ENCODE peak calls at places on chromosomes 2 and 18, in seven cellular contexts. I, C, T, A, K, V and H are unnamed samples.

GRCh38 chr2:199940373-199940772 is 14.9 kb downstream of the TYW5 start:
- DNase-seq in I (peak), C (no peak), T (peak), A (peak), K (no peak), V (no peak), H (peak)

GRCh38 chr2:7878786-7879515 is 802.9 kb upstream of the ID2 start:
- DNase-seq in I (no peak), C (peak), T (no peak), A (no peak), K (no peak), V (no peak), H (no peak)

GRCh38 chr2:28310107-28310506 is 82.6 kb upstream of the FOSL2 start:
- DNase-seq in I (no peak), C (no peak), T (peak), A (no peak), K (no peak), V (no peak), H (no peak)

GRCh38 chr18:8264861-8265411 is 344.3 kb upstream of the RAB12 start:
- DNase-seq in I (no peak), C (no peak), T (peak), A (peak), K (no peak), V (no peak), H (no peak)

GRCh38 chr2:221042926-221043325 is 529.2 kb downstream of the EPHA4 start:
- DNase-seq in I (no peak), C (no peak), T (no peak), A (no peak), K (no peak), V (no peak), H (no peak)

GRCh38 chr2:238038203-238038602 is 22.6 kb upstream of the SCLY start:
- DNase-seq in I (no peak), C (no peak), T (no peak), A (no peak), K (no peak), V (no peak), H (no peak)

GRCh38 chr2:98348066-98348561 is 1.9 kb downstream of the CNGA3 start:
- DNase-seq in I (no peak), C (no peak), T (peak), A (no peak), K (no peak), V (no peak), H (no peak)

GRCh38 chr2:21443494-21444105 is 319.8 kb downstream of the TDRD15 start:
- DNase-seq in I (no peak), C (no peak), T (no peak), A (no peak), K (no peak), V (no peak), H (no peak)

GRCh38 chr2:150125708-150126107 is 361.8 kb downstream of the RND3 start:
- DNase-seq in I (no peak), C (no peak), T (no peak), A (no peak), K (peak), V (no peak), H (no peak)

GRCh38 chr18:80243204-80243603 is 4.1 kb downstream of the PARD6G start:
- DNase-seq in I (no peak), C (no peak), T (no peak), A (no peak), K (no peak), V (no peak), H (no peak)

GRCh38 chr2:159890945-159891588 is 93.1 kb upstream of the CD302 start:
- DNase-seq in I (no peak), C (no peak), T (no peak), A (no peak), K (no peak), V (no peak), H (no peak)

DNA sequence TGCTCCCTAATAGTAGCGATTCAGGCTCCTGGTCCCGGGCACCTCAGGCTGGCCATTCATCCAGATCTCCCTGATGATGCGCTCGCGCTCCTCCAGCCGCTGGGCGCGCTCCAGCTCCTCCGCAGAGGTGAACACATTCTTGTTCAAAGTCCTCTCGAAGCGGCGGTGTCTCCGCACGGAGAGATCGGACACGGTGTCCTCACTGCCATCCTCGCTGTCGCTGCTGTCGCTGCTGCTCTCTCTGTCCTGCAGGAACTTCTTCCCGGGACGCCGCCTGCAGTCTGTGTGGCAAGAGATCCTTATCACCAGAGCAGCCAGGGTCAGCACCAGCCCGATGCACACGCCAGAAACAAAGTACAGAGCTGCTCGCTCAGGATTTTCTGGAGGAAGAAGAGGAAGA is 67.5 kb downstream of the EVA1A start:
- DNase-seq in I (no peak), C (no peak), T (peak), A (no peak), K (no peak), V (no peak), H (peak)
- TF ChIP-seq JUND in I (no peak), C (no peak), T (no peak), A (no peak), K (no peak), V (no peak), H (no peak)

DNA sequence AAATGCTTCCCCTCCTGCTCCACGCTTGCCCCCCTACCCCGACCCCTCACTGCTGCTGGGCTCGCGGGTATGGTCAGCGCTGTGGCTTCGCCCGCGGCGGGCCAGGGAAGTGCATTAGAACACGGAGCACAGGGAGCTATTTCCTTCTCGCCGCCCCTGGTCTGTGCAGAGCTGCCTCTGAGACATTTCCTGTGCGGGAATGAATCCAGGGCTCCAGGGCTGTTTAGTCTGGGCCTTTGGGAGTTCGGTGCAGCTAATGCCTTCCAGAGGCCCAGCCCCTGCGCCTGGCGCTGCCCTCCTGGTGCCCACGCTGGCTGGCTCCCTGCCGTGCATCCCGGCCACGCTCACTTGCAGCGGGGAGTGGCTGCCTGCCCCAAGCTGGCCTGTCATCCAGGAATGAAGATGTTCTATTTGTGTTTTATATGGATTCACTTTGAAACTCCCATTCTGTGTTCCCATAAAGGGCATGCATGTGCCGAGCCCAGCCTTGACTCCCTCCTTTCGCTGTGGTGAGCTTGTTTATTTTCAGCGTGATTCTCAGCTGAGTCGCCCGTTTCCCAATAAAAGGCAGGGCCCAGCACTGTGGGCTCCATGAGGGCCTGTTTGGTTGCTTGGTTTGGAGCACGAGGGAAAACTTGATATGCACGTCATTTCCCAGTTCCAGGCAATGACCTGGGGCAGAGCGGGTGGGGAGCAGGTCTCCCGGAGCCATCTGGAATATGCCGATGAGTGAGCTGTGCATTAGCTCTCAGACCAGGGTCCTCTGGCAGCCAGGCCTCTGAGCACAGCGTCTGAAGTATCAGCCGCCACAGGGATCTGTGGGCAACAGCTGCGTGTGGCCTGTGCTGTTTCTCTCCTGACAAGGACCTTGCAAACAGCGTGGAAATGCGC is 42.7 kb downstream of the SH3RF3 start:
- DNase-seq in I (no peak), C (no peak), T (peak), A (no peak), K (no peak), V (no peak), H (no peak)
- TF ChIP-seq JUND in I (no peak), C (no peak), T (no peak), A (no peak), K (no peak), V (no peak), H (no peak)

DNA sequence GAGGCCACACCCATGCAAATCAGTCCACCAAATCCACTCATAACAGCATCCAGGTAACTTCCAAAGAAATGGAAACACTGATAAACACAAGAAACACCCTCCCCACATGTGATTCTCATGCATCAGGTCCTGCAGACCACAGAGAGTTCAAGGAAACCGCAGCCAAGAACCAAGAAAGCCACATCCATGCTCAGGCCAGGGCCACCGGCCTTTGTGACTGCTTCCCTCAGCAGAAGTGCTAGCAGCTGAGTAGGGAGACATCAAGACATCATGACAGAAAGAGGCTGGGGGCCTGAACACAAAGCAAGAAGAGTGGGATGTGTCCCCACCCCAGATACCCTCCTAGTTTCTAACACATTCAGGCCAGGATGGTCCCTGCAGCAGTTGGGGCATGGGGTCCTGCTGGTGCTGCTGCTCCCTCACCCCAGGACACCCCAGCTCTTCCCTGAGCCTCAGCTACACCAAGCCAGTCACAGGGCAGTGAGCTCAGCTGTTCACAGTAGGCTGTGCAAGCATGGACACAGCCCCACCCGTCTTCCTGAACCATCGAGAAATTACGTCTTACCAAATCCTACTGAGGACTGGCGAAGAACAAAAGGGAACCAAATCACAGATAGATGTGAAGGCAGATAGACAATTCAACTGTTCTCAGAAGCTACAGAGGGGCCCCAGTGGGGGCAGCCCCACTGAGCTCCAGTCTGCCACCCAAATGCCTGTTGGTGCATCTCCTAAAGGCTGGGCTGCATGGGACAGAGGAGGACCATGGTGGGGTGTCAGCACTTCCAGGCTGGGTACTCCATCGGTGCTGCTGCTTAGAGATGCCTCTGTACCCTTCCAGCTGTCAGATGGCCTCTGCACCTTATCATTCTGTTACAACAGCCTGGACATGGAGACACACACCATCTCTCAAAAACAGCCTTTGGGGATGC is 60.8 kb downstream of the HDAC4 start:
- DNase-seq in I (no peak), C (no peak), T (no peak), A (no peak), K (no peak), V (peak), H (no peak)
- TF ChIP-seq JUND in I (no peak), C (no peak), T (no peak), A (no peak), K (no peak), V (no peak), H (no peak)

GRCh38 chr2:116949249-116949648 is 865.2 kb upstream of the DDX18 start:
- DNase-seq in I (no peak), C (no peak), T (no peak), A (no peak), K (no peak), V (no peak), H (no peak)
- TF ChIP-seq JUND in I (no peak), C (no peak), T (no peak), A (no peak), K (no peak), V (no peak), H (no peak)

GRCh38 chr18:58195278-58195721 is 151.3 kb downstream of the NEDD4L start:
- DNase-seq in I (no peak), C (no peak), T (no peak), A (no peak), K (no peak), V (no peak), H (no peak)

GRCh38 chr18:58196164-58196563 is 152.1 kb downstream of the NEDD4L start:
- DNase-seq in I (no peak), C (no peak), T (no peak), A (no peak), K (no peak), V (no peak), H (no peak)

GRCh38 chr18:58192519-58192918 is 148.5 kb downstream of the NEDD4L start:
- DNase-seq in I (no peak), C (no peak), T (no peak), A (no peak), K (no peak), V (no peak), H (no peak)

GRCh38 chr18:58190842-58191530 is 147.0 kb downstream of the NEDD4L start:
- DNase-seq in I (no peak), C (no peak), T (peak), A (no peak), K (no peak), V (no peak), H (no peak)

GRCh38 chr18:58194028-58194427 is 150.0 kb downstream of the NEDD4L start:
- DNase-seq in I (no peak), C (no peak), T (peak), A (no peak), K (peak), V (no peak), H (no peak)
- TF ChIP-seq JUND in I (no peak), C (no peak), T (no peak), A (no peak), K (no peak), V (no peak), H (no peak)

GRCh38 chr2:218805627-218806026 is 23.7 kb downstream of the CYP27A1 start:
- DNase-seq in I (no peak), C (no peak), T (no peak), A (peak), K (no peak), V (peak), H (peak)
- TF ChIP-seq JUND in I (no peak), C (no peak), T (no peak), A (no peak), K (no peak), V (no peak), H (no peak)

GRCh38 chr2:48514591-48514990 is 15.4 kb upstream of the STON1 start:
- DNase-seq in I (no peak), C (no peak), T (no peak), A (no peak), K (no peak), V (no peak), H (no peak)
- TF ChIP-seq JUND in I (no peak), C (no peak), T (no peak), A (no peak), K (no peak), V (no peak), H (no peak)